ENCODE peak calls at places on chromosomes 5 and 9, in nine cellular contexts. M is AG09309, V is mammary epithelial cell, H is epithelial cell of esophagus, K is HFF-Myc, U is fibroblast of lung, J is left ventricle myocardium inferior, Y is astrocyte of the spinal cord, F is pancreas. W is an unnamed sample.

GRCh38 chr5:106894964-106895363 is 775.8 kb downstream of the EFNA5 start:
- DNase-seq in U (peak; percentile 61), M (no peak), V (peak; percentile 30), K (no peak), F (no peak), Y (peak; percentile 20), J (no peak), H (peak; percentile 36), W (peak; percentile 5)

GRCh38 chr5:134466241-134467069 is 54.8 kb upstream of the CDKN2AIPNL start:
- DNase-seq in J (peak; percentile 99), K (peak; percentile 38), V (peak; percentile 90), U (peak; percentile 97), F (peak; percentile 95), H (peak; percentile 77), Y (peak; percentile 96), M (no peak), W (peak; percentile 98)

GRCh38 chr5:52728201-52728600 is 59.5 kb upstream of the ITGA1 start:
- DNase-seq in F (no peak), U (no peak), K (no peak), H (peak; percentile 4), M (no peak), V (no peak), J (no peak), Y (no peak), W (peak; percentile 15)

GRCh38 chr5:95959964-95960801 is 1.5 kb downstream of the ELL2 start:
- DNase-seq in J (no peak), K (no peak), V (peak; percentile 19), F (peak; percentile 33), U (peak; percentile 62), Y (peak; percentile 59), M (no peak), H (no peak), W (peak; percentile 58)

GRCh38 chr5:73142035-73142434 is 21.7 kb downstream of the TMEM171 start:
- DNase-seq in V (no peak), H (no peak), M (no peak), J (no peak), F (no peak), Y (no peak), U (no peak), K (no peak), W (no peak)

GRCh38 chr9:27125936-27126335 is 16.9 kb downstream of the TEK start:
- DNase-seq in H (peak; percentile 86), J (no peak), V (peak; percentile 81), Y (peak; percentile 37), F (no peak), M (no peak), U (peak; percentile 92), K (no peak), W (no peak)

GRCh38 chr9:15416880-15417279 is 5.8 kb upstream of the SNAPC3 start:
- DNase-seq in H (peak; percentile 77), Y (peak; percentile 58), V (peak; percentile 43), U (peak; percentile 73), M (no peak), F (peak; percentile 52), J (no peak), K (no peak), W (peak; percentile 66)

GRCh38 chr9:127913682-127914081 is 3.2 kb downstream of the ST6GALNAC4 start:
- DNase-seq in F (no peak), J (no peak), U (no peak), M (no peak), Y (no peak), K (no peak), V (no peak), H (no peak), W (no peak)

GRCh38 chr5:121949885-121950284 is 11.9 kb upstream of the SRFBP1 start:
- DNase-seq in H (peak; percentile 68), M (peak; percentile 24), U (peak; percentile 79), J (no peak), Y (peak; percentile 60), F (peak; percentile 31), V (peak; percentile 30), K (no peak), W (peak; percentile 74)

GRCh38 chr5:80977764-80978163 is 17.6 kb downstream of the RASGRF2 start:
- DNase-seq in Y (no peak), V (no peak), M (no peak), F (no peak), J (no peak), K (no peak), H (no peak), U (no peak), W (no peak)
- TF ChIP-seq CTCF in Y (no peak), V (no peak), M (no peak), F (no peak), J (no peak), K (no peak), H (no peak), U (no peak), W (no peak)

GRCh38 chr5:10301266-10301665 is 6.4 kb downstream of the CMBL start:
- DNase-seq in V (no peak), F (no peak), J (no peak), U (no peak), K (no peak), Y (no peak), H (peak; percentile 27), M (no peak), W (no peak)

GRCh38 chr5:10303201-10303600 is 4.5 kb downstream of the CMBL start:
- DNase-seq in H (no peak), J (no peak), V (no peak), M (no peak), U (no peak), Y (no peak), K (no peak), F (no peak), W (no peak)

GRCh38 chr5:10300246-10300645 is 7.5 kb downstream of the CMBL start:
- DNase-seq in F (no peak), H (no peak), U (no peak), K (no peak), V (no peak), Y (no peak), M (no peak), J (no peak), W (no peak)

GRCh38 chr5:10303699-10304170 is 4.0 kb downstream of the CMBL start:
- DNase-seq in H (no peak), M (no peak), U (no peak), Y (no peak), V (no peak), F (no peak), K (no peak), J (no peak), W (no peak)

DNA sequence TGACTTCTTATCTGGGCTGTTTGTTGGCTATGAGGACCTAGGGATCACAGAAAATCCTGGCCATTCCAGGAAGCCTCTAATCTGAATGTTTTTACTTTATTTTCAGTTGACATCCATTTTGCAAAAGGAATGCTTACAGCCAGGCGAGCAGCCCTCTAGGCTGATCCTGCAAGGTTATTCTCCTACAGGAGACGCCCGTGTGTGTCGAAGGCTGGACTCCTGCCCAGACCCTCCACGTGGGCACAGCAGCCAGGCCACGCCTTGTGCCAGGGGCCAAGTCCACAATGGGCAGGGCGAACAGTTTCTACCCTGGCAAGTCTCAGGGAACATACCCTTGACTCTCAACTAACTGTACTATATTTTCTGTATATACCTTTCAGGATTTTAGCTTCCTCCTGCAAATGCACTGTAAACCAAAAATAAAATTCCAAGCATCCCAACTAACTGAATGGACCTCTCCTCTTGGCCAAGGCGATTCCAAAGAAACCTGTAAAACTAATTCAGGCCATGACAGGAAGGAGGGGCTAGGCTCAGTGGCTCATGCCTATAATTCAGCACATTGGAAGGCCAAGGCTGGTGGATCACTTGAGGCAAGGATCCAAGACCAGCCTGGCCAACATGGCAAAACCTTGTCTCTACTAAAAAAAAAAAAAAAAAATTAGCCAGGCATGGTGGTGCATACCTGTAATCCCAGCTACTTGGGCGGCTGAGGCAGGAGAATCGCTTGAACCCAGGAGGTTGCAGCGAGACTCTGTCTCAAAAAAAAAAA is 5.7 kb downstream of the CMBL start:
- DNase-seq in V (peak; percentile 52), H (peak; percentile 55), F (peak; percentile 96), M (no peak), Y (peak; percentile 23), U (no peak), K (no peak), J (peak; percentile 86), W (no peak)
- H3K4me3 ChIP-seq in V (no peak overlapping the region), H (no peak overlapping the region), F (peak overlapping the region; percentile 28), M (no peak overlapping the region), Y (no peak overlapping the region), U (no peak overlapping the region), K (no peak overlapping the region), J (peak overlapping the region; percentile 45), W (no peak overlapping the region)

GRCh38 chr5:141182248-141182647 is at the start of gene PCDHB16:
- DNase-seq in K (no peak), J (no peak), V (peak; percentile 3), M (no peak), F (peak; percentile 30), H (no peak), U (peak; percentile 5), Y (no peak), W (peak; percentile 12)
- TF ChIP-seq CTCF in K (peak; percentile 17), J (peak; percentile 54), V (peak; percentile 48), M (peak; percentile 61), F (no peak), H (no peak), U (no peak), Y (no peak), W (peak; percentile 20)

DNA sequence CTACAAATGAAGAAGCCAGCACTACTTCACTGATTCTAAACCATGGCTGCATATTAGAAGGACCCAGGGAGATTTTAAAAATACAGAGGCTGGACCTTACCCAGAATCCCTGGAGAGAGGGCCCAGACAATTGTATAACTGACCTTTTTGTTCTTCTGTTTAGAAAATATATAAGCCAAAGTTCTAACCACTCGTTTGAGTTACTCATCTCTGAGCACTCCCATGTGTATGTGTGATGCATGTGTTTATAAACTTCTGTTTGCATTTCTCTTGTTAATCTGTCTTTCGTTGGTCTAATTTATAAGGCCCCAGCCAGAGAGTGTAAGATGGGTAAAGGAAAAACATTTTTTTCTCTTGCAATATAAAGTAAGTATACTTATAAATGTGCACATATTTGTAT is 443.9 kb downstream of the ZNF608 start:
- DNase-seq in K (no peak), V (no peak), U (peak; percentile 68), Y (peak; percentile 35), H (no peak), M (no peak), J (no peak), F (no peak), W (peak; percentile 31)
- H3K4me3 ChIP-seq in K (no peak overlapping the region), V (no peak overlapping the region), U (no peak overlapping the region), Y (no peak overlapping the region), H (no peak overlapping the region), M (no peak overlapping the region), J (no peak overlapping the region), F (no peak overlapping the region), W (no peak overlapping the region)

GRCh38 chr9:112921549-112921948 is 30.9 kb upstream of the SLC46A2 start:
- DNase-seq in H (peak; percentile 68), K (peak; percentile 3), Y (peak; percentile 48), F (no peak), J (no peak), M (peak; percentile 57), V (peak; percentile 52), U (peak; percentile 65), W (peak; percentile 69)
- TF ChIP-seq CTCF in H (peak; percentile 85), K (peak; percentile 45), Y (peak; percentile 73), F (no peak), J (peak; percentile 61), M (peak; percentile 72), V (peak; percentile 84), U (peak; percentile 72), W (peak; percentile 67)

W was measured in cardiac fibroblast.